ENCODE peak calls at places on chromosomes 16 and 17, in nine cellular contexts. One of them, this sample, is unnamed. For H3K4me1, the result is how much of the 10 kb centered on the place peaks cover.

GRCh38 chr17:81558115-81558468 is 5.9 kb upstream of the FAAP100 start:
- DNase-seq in GM23248: no peak
- DNase-seq in aorta: no peak
- DNase-seq in RWPE2: no peak
- DNase-seq in small intestine: no peak
- DNase-seq in adrenal gland: no peak
- DNase-seq in uterus: no peak
- DNase-seq in right atrium auricular region: no peak
- DNase-seq in psoas muscle: no peak
- DNase-seq in this sample: no peak

GRCh38 chr17:72151565-72152391 is 31.0 kb downstream of the SOX9 start:
- DNase-seq in GM23248: peak
- DNase-seq in aorta: peak
- DNase-seq in RWPE2: no peak
- DNase-seq in small intestine: peak
- DNase-seq in adrenal gland: peak
- DNase-seq in uterus: no peak
- DNase-seq in right atrium auricular region: peak
- DNase-seq in psoas muscle: peak
- DNase-seq in this sample: peak

GRCh38 chr16:74019608-74020007 is 277.0 kb upstream of the PSMD7 start:
- DNase-seq in GM23248: no peak
- DNase-seq in aorta: no peak
- DNase-seq in RWPE2: no peak
- DNase-seq in small intestine: no peak
- DNase-seq in adrenal gland: no peak
- DNase-seq in uterus: no peak
- DNase-seq in right atrium auricular region: no peak
- DNase-seq in psoas muscle: no peak
- DNase-seq in this sample: no peak

GRCh38 chr16:11619327-11619851 is 32.7 kb upstream of the LITAF start:
- DNase-seq in GM23248: no peak
- DNase-seq in aorta: peak
- DNase-seq in RWPE2: no peak
- DNase-seq in small intestine: peak
- DNase-seq in adrenal gland: peak
- DNase-seq in uterus: no peak
- DNase-seq in right atrium auricular region: no peak
- DNase-seq in psoas muscle: no peak
- DNase-seq in this sample: no peak

GRCh38 chr16:27244363-27244755 is 24.2 kb downstream of the NSMCE1 start:
- DNase-seq in GM23248: no peak
- DNase-seq in aorta: no peak
- DNase-seq in RWPE2: no peak
- DNase-seq in small intestine: no peak
- DNase-seq in adrenal gland: no peak
- DNase-seq in uterus: no peak
- DNase-seq in right atrium auricular region: no peak
- DNase-seq in psoas muscle: no peak
- DNase-seq in this sample: no peak

GRCh38 chr17:10121971-10122707 is 76.3 kb downstream of the GAS7 start:
- DNase-seq in GM23248: no peak
- DNase-seq in aorta: no peak
- DNase-seq in RWPE2: no peak
- DNase-seq in small intestine: no peak
- DNase-seq in adrenal gland: no peak
- DNase-seq in uterus: peak
- DNase-seq in right atrium auricular region: no peak
- DNase-seq in psoas muscle: peak
- DNase-seq in this sample: peak

GRCh38 chr17:17494499-17495447 is 1.4 kb downstream of the RASD1 start:
- DNase-seq in GM23248: peak
- DNase-seq in aorta: no peak
- DNase-seq in RWPE2: peak
- DNase-seq in small intestine: peak
- DNase-seq in adrenal gland: peak
- DNase-seq in uterus: peak
- DNase-seq in right atrium auricular region: peak
- DNase-seq in psoas muscle: peak
- DNase-seq in this sample: peak

GRCh38 chr17:58525239-58525638 is 10.8 kb upstream of the MTMR4 start:
- DNase-seq in GM23248: peak
- DNase-seq in aorta: peak
- DNase-seq in RWPE2: no peak
- DNase-seq in small intestine: no peak
- DNase-seq in adrenal gland: peak
- DNase-seq in uterus: peak
- DNase-seq in right atrium auricular region: peak
- DNase-seq in psoas muscle: peak
- DNase-seq in this sample: peak

GRCh38 chr17:80947200-80947940 is 44.3 kb upstream of the CHMP6 start:
- DNase-seq in GM23248: no peak
- DNase-seq in aorta: peak
- DNase-seq in RWPE2: no peak
- DNase-seq in small intestine: no peak
- DNase-seq in adrenal gland: no peak
- DNase-seq in uterus: peak
- DNase-seq in right atrium auricular region: no peak
- DNase-seq in psoas muscle: peak
- DNase-seq in this sample: no peak

GRCh38 chr17:64087252-64088005 is 42.5 kb downstream of the ERN1 start:
- DNase-seq in GM23248: no peak
- DNase-seq in aorta: no peak
- DNase-seq in RWPE2: no peak
- DNase-seq in small intestine: no peak
- DNase-seq in adrenal gland: peak
- DNase-seq in uterus: no peak
- DNase-seq in right atrium auricular region: no peak
- DNase-seq in psoas muscle: no peak
- DNase-seq in this sample: no peak

GRCh38 chr16:6081320-6081976 is 983.9 kb upstream of the EEF2KMT start:
- DNase-seq in GM23248: peak
- DNase-seq in aorta: no peak
- DNase-seq in RWPE2: no peak
- DNase-seq in small intestine: peak
- DNase-seq in adrenal gland: no peak
- DNase-seq in uterus: no peak
- DNase-seq in right atrium auricular region: no peak
- DNase-seq in psoas muscle: no peak
- DNase-seq in this sample: peak

GRCh38 chr16:8740775-8741355 is 56.6 kb downstream of the TMEM186 start:
- DNase-seq in GM23248: no peak
- DNase-seq in aorta: no peak
- DNase-seq in RWPE2: no peak
- DNase-seq in small intestine: peak
- DNase-seq in adrenal gland: peak
- DNase-seq in uterus: no peak
- DNase-seq in right atrium auricular region: no peak
- DNase-seq in psoas muscle: no peak
- DNase-seq in this sample: peak

GRCh38 chr16:12508054-12508453 is 295.6 kb downstream of the CPPED1 start:
- DNase-seq in GM23248: no peak
- DNase-seq in aorta: peak
- DNase-seq in RWPE2: no peak
- DNase-seq in small intestine: no peak
- DNase-seq in adrenal gland: no peak
- DNase-seq in uterus: no peak
- DNase-seq in right atrium auricular region: no peak
- DNase-seq in psoas muscle: no peak
- DNase-seq in this sample: no peak

GRCh38 chr16:20674684-20675487 is 22.6 kb downstream of the ACSM1 start:
- DNase-seq in GM23248: no peak
- DNase-seq in aorta: no peak
- DNase-seq in RWPE2: no peak
- DNase-seq in small intestine: peak
- DNase-seq in adrenal gland: no peak
- DNase-seq in uterus: peak
- DNase-seq in right atrium auricular region: no peak
- DNase-seq in psoas muscle: no peak
- DNase-seq in this sample: peak

GRCh38 chr17:20173091-20173490 is 163.9 kb downstream of the SPECC1 start:
- DNase-seq in GM23248: no peak
- DNase-seq in aorta: no peak
- DNase-seq in RWPE2: no peak
- DNase-seq in small intestine: no peak
- DNase-seq in adrenal gland: no peak
- DNase-seq in uterus: no peak
- DNase-seq in right atrium auricular region: no peak
- DNase-seq in psoas muscle: no peak
- DNase-seq in this sample: no peak

GRCh38 chr16:55453909-55454308 is 25.1 kb upstream of the MMP2 start:
- DNase-seq in GM23248: no peak
- DNase-seq in aorta: peak
- DNase-seq in RWPE2: no peak
- DNase-seq in small intestine: no peak
- DNase-seq in adrenal gland: peak
- DNase-seq in uterus: no peak
- DNase-seq in right atrium auricular region: no peak
- DNase-seq in psoas muscle: no peak
- DNase-seq in this sample: no peak

GRCh38 chr17:27526603-27527002 is 70.4 kb downstream of the KSR1 start:
- DNase-seq in GM23248: peak
- DNase-seq in aorta: peak
- DNase-seq in RWPE2: no peak
- DNase-seq in small intestine: peak
- DNase-seq in adrenal gland: peak
- DNase-seq in uterus: no peak
- DNase-seq in right atrium auricular region: peak
- DNase-seq in psoas muscle: no peak
- DNase-seq in this sample: peak

GRCh38 chr17:50122945-50123344 is 7.0 kb downstream of the SAMD14 start:
- DNase-seq in GM23248: no peak
- DNase-seq in aorta: no peak
- DNase-seq in RWPE2: no peak
- DNase-seq in small intestine: no peak
- DNase-seq in adrenal gland: no peak
- DNase-seq in uterus: no peak
- DNase-seq in right atrium auricular region: no peak
- DNase-seq in psoas muscle: no peak
- DNase-seq in this sample: no peak

GRCh38 chr16:75764154-75764768 is 38.0 kb upstream of the CPHXL start:
- DNase-seq in GM23248: peak
- DNase-seq in aorta: no peak
- DNase-seq in RWPE2: no peak
- DNase-seq in small intestine: peak
- DNase-seq in adrenal gland: peak
- DNase-seq in uterus: peak
- DNase-seq in right atrium auricular region: no peak
- DNase-seq in psoas muscle: no peak
- DNase-seq in this sample: peak

GRCh38 chr17:602436-602835 is 112.2 kb downstream of the VPS53 start:
- DNase-seq in GM23248: peak
- DNase-seq in aorta: no peak
- DNase-seq in RWPE2: no peak
- DNase-seq in small intestine: no peak
- DNase-seq in adrenal gland: no peak
- DNase-seq in uterus: no peak
- DNase-seq in right atrium auricular region: no peak
- DNase-seq in psoas muscle: no peak
- DNase-seq in this sample: no peak

GRCh38 chr16:58536278-58536677 is 21.0 kb downstream of the SETD6 start:
- DNase-seq in GM23248: no peak
- DNase-seq in aorta: no peak
- DNase-seq in RWPE2: no peak
- DNase-seq in small intestine: no peak
- DNase-seq in adrenal gland: no peak
- DNase-seq in uterus: no peak
- DNase-seq in right atrium auricular region: no peak
- DNase-seq in psoas muscle: no peak
- DNase-seq in this sample: no peak
- H3K4me1 ChIP-seq in GM23248: under half
- H3K4me1 ChIP-seq in aorta: under half
- H3K4me1 ChIP-seq in RWPE2: under half
- H3K4me1 ChIP-seq in small intestine: under half
- H3K4me1 ChIP-seq in adrenal gland: under half
- H3K4me1 ChIP-seq in uterus: under half
- H3K4me1 ChIP-seq in right atrium auricular region: under half
- H3K4me1 ChIP-seq in psoas muscle: under half
- H3K4me1 ChIP-seq in this sample: under half

GRCh38 chr17:79794659-79795511 is 2.0 kb downstream of the CBX8 start:
- DNase-seq in GM23248: no peak
- DNase-seq in aorta: no peak
- DNase-seq in RWPE2: no peak
- DNase-seq in small intestine: no peak
- DNase-seq in adrenal gland: no peak
- DNase-seq in uterus: no peak
- DNase-seq in right atrium auricular region: no peak
- DNase-seq in psoas muscle: no peak
- DNase-seq in this sample: peak
- H3K4me1 ChIP-seq in GM23248: under half
- H3K4me1 ChIP-seq in aorta: under half
- H3K4me1 ChIP-seq in RWPE2: under half
- H3K4me1 ChIP-seq in small intestine: under half
- H3K4me1 ChIP-seq in adrenal gland: under half
- H3K4me1 ChIP-seq in uterus: under half
- H3K4me1 ChIP-seq in right atrium auricular region: half or more
- H3K4me1 ChIP-seq in psoas muscle: under half
- H3K4me1 ChIP-seq in this sample: under half

DNA sequence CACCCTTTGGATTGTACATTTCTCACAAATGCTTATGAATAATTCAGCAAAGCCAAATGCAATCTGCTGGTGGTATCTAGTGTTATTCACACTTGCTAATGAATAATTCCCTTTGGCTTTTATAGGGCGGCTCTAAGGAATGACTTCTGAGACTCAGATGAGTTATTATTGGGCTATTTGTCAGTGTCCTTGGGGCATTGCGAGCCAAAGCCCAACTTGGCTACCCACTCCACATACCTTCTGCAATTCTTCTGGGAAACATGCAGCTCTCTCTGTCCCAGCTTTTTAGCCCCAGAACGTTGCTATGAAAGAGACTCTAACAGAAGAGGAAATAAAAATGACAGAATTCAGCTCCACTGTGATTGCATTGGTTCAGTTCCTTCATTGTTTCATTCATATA is 41.2 kb downstream of the FTO start:
- DNase-seq in GM23248: peak
- DNase-seq in aorta: no peak
- DNase-seq in RWPE2: no peak
- DNase-seq in small intestine: no peak
- DNase-seq in adrenal gland: peak
- DNase-seq in uterus: no peak
- DNase-seq in right atrium auricular region: no peak
- DNase-seq in psoas muscle: no peak
- DNase-seq in this sample: no peak
- H3K4me1 ChIP-seq in GM23248: under half
- H3K4me1 ChIP-seq in aorta: under half
- H3K4me1 ChIP-seq in RWPE2: under half
- H3K4me1 ChIP-seq in small intestine: under half
- H3K4me1 ChIP-seq in adrenal gland: under half
- H3K4me1 ChIP-seq in uterus: under half
- H3K4me1 ChIP-seq in right atrium auricular region: under half
- H3K4me1 ChIP-seq in psoas muscle: under half
- H3K4me1 ChIP-seq in this sample: under half

DNA sequence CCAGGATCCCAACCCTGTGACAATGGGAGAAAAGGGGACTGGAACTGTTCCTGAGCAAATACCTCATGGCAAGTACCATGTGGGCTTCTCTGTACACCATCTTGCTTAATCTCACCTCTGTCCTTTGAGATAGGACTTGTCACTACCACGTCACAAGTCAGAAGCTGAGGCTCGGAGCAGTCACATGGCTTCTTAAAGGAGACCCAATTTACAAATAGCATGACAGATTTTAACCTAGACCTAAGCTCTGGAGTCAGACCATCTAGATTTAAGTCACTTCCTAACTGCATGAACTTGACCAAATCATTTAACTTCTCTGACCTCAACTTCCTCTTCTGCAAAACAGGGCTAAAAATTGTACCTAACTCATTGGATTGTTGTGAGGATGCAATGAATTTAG is 36.0 kb upstream of the CCL1 start:
- DNase-seq in GM23248: no peak
- DNase-seq in aorta: no peak
- DNase-seq in RWPE2: no peak
- DNase-seq in small intestine: no peak
- DNase-seq in adrenal gland: no peak
- DNase-seq in uterus: no peak
- DNase-seq in right atrium auricular region: no peak
- DNase-seq in psoas muscle: no peak
- DNase-seq in this sample: no peak
- H3K4me1 ChIP-seq in GM23248: under half
- H3K4me1 ChIP-seq in aorta: under half
- H3K4me1 ChIP-seq in RWPE2: under half
- H3K4me1 ChIP-seq in small intestine: under half
- H3K4me1 ChIP-seq in adrenal gland: under half
- H3K4me1 ChIP-seq in uterus: under half
- H3K4me1 ChIP-seq in right atrium auricular region: under half
- H3K4me1 ChIP-seq in psoas muscle: under half
- H3K4me1 ChIP-seq in this sample: under half